ENCODE peak calls at places on chromosome 18, in six cellular contexts. X, U, Y, F, O and V are unnamed samples.

GRCh38 chr18:10400534-10400933 is 53.9 kb upstream of the APCDD1 start:
- DNase-seq in U (no peak), O (no peak), Y (no peak), F (no peak), X (no peak), V (no peak)

GRCh38 chr18:6928359-6928758 is 189.2 kb downstream of the LAMA1 start:
- DNase-seq in Y (no peak), O (no peak), U (no peak), F (no peak), X (no peak), V (no peak)

GRCh38 chr18:10062292-10062940 is 148.6 kb downstream of the VAPA start:
- DNase-seq in X (no peak), O (no peak), U (no peak), Y (no peak), F (no peak), V (no peak)

GRCh38 chr18:78082776-78083175 is 833.1 kb downstream of the GALR1 start:
- DNase-seq in O (no peak), U (no peak), Y (no peak), X (no peak), F (no peak), V (no peak)

GRCh38 chr18:45255142-45255890 is 360.0 kb upstream of the SLC14A2 start:
- DNase-seq in X (no peak), O (no peak), F (no peak), U (no peak), Y (no peak), V (no peak)

GRCh38 chr18:70386582-70386981 is 97.7 kb downstream of the SOCS6 start:
- DNase-seq in Y (no peak), U (no peak), O (no peak), F (no peak), X (no peak), V (no peak)

GRCh38 chr18:48184118-48184517 is 225.1 kb downstream of the ZBTB7C start:
- DNase-seq in U (no peak), Y (no peak), X (no peak), F (no peak), O (no peak), V (no peak)

GRCh38 chr18:72544092-72544886 is at the start of gene CBLN2:
- DNase-seq in O (no peak), F (peak; percentile 76), U (peak; percentile 23), X (no peak), Y (peak; percentile 23), V (peak; percentile 68)

GRCh38 chr18:26405190-26405781 is 143.1 kb downstream of the KCTD1 start:
- DNase-seq in X (no peak), Y (no peak), O (no peak), F (peak; percentile 37), U (peak; percentile 30), V (peak; percentile 42)

GRCh38 chr18:69291755-69292154 is 108.9 kb upstream of the DOK6 start:
- DNase-seq in X (no peak), U (no peak), O (no peak), F (no peak), Y (no peak), V (no peak)

GRCh38 chr18:59464521-59464920 is 105.5 kb upstream of the LMAN1 start:
- DNase-seq in Y (no peak), F (no peak), X (no peak), U (no peak), O (no peak), V (no peak)

GRCh38 chr18:28408528-28408927 is 231.6 kb upstream of the CDH2 start:
- DNase-seq in X (no peak), Y (no peak), U (no peak), O (no peak), F (no peak), V (no peak)

GRCh38 chr18:79770826-79771225 is 26.9 kb upstream of the KCNG2 start:
- DNase-seq in Y (no peak), X (no peak), U (no peak), F (no peak), O (no peak), V (no peak)

GRCh38 chr18:42045346-42045745 is 90.3 kb downstream of the PIK3C3 start:
- DNase-seq in X (no peak), U (peak; percentile 13), F (no peak), Y (no peak), O (no peak), V (no peak)

GRCh38 chr18:37717656-37718055 is 152.1 kb upstream of the CELF4 start:
- DNase-seq in O (no peak), U (no peak), Y (no peak), X (no peak), F (no peak), V (no peak)

GRCh38 chr18:77177009-77177408 is 44.4 kb upstream of the MBP start:
- DNase-seq in O (no peak), U (no peak), X (no peak), Y (no peak), F (no peak), V (no peak)

GRCh38 chr18:9719421-9719981 is 11.4 kb downstream of the RAB31 start:
- DNase-seq in U (no peak), O (no peak), Y (no peak), X (no peak), F (no peak), V (no peak)

GRCh38 chr18:64202229-64202835 is 53.4 kb upstream of the LINC00305 start:
- DNase-seq in O (peak; percentile 12), F (no peak), U (no peak), X (no peak), Y (no peak), V (no peak)

GRCh38 chr18:23994361-23994902 is 20.1 kb upstream of the TTC39C start:
- DNase-seq in X (no peak), U (peak; percentile 52), O (no peak), F (no peak), Y (no peak), V (no peak)

GRCh38 chr18:44852818-44853217 is 172.1 kb downstream of the SETBP1 start:
- DNase-seq in Y (no peak), O (no peak), X (no peak), F (no peak), U (no peak), V (no peak)

DNA sequence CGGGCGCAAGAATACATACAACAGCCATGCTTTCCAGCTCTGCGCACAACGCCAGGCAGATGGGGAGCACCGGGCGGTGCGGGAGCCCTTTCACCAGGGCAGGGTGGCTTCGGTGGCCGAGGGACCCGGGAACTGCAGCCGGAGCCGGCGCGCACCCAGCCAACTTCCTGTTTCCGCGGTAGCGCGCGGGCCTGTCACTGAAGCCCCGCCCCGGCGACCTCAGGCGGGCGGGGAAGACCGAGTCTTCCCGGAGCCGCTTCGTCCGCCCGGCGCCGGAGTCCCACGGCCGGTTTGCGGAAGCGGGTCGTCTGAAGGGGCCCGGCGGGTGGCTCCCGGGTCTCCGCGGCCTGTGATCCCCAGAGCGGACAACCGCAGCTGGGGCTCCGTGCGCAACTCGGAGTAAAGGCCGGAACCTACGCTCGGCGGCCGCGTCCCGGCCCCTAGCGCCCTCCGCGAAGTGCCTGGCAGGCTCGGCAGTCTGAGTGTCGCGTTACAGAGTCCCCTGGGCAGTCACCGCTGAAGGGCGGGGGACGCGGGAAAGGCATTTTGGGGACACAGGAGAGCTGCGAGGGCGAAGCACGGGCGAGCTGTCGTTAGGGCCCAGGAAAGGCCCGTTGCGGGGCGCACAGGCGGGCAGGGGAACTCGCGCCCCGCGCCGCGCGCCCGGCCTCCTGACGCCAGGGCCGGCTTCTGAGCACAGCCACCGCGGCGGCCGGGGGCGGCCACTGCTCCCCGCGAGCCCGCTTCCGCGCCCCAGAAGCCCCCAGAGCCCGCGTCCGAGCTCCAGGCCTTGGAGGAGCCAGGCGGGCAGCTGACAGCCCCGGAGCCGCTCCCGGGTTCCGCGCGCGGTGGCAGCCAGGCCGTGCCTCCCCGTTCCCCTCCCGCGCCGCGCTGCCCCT is at the start of gene MPPE1:
- DNase-seq in O (peak; percentile 38), Y (peak; percentile 87), F (peak; percentile 91), X (peak; percentile 60), U (peak; percentile 73), V (peak; percentile 84)
- TF ChIP-seq POLR2A in O (peak; percentile 88), Y (peak; percentile 93), F (peak; percentile 79), X (no peak), U (peak; percentile 78), V (peak; percentile 83)

GRCh38 chr18:62523631-62524442 is 1.0 kb downstream of the ZCCHC2 start:
- DNase-seq in O (no peak), Y (peak; percentile 25), U (no peak), X (no peak), F (no peak), V (peak; percentile 18)
- TF ChIP-seq POLR2AphosphoS5 in O (no peak), Y (no peak), U (no peak), X (no peak), F (no peak), V (no peak)

GRCh38 chr18:53792762-53793161 is 431.7 kb downstream of the MBD2 start:
- DNase-seq in Y (no peak), X (no peak), U (no peak), O (no peak), F (no peak), V (no peak)

GRCh38 chr18:53789376-53790247 is 434.9 kb downstream of the MBD2 start:
- DNase-seq in X (no peak), O (no peak), U (no peak), F (no peak), Y (no peak), V (no peak)

GRCh38 chr18:53795610-53796009 is 428.9 kb downstream of the MBD2 start:
- DNase-seq in F (no peak), X (no peak), U (no peak), O (no peak), Y (no peak), V (no peak)

GRCh38 chr18:53795061-53795460 is 429.4 kb downstream of the MBD2 start:
- DNase-seq in O (no peak), X (no peak), F (no peak), Y (no peak), U (no peak), V (no peak)

DNA sequence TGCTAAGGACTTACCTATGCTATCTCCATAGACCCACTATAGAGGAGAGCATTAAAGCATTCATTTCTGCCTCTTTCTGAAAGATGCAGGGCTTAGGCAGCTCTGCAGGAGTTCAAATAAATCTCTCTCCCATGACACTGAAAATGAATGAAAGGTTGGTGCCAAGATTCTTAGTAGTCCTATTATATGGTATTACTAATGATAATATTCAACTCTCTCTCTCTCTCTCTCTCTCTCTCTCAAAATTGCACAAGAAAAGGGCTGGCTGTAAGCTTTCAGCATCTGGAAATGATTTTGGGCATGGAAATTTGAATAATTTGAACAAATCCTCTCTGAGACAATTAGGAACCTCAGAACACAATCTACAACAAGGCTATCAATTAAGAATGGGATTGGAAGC is 433.7 kb downstream of the MBD2 start:
- DNase-seq in F (no peak), O (no peak), Y (no peak), U (no peak), X (no peak), V (no peak)
- TF ChIP-seq TAF1 in F (no peak), O (no peak), Y (no peak), U (no peak), X (no peak), V (no peak)

DNA sequence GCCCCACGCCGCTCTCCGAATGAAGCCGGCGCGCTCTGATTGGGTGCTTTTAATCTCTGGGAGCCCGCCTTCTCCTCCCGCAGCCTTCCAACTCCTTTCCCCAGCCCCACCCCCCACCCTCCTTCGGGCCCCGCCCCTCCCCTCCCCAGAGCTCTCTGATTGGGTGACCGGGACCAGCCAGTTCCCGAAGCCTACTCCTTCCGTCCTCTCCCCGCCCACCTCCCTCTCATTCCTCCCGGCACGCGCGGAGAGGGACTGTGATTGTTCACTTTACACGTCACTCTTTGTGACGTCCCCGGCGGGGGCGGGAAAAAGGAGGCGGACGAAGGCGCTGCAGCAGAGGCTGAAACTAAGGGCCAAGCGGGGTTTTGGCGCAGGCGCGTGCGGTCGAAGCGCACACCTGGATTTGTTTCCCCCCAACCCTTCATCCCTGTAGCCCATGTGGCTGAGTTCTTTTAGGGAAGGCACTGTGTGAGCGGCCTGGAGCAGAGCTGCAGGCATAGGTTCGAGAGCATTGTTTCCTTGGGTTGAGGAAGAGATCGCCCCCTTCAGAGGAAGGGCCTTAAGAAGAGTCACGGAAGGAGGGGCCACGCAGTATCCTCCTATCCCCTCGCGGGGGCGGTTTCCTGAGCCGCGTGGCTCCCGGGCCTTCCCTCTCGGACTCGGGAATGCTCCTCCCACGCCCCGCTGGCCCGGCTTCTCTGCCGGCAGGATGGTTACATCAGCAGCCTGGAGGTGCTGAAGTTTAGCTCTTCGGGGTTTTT is at the start of gene MEX3C:
- DNase-seq in U (peak; percentile 97), F (peak; percentile 77), X (peak; percentile 98), O (peak; percentile 95), Y (peak; percentile 90), V (peak; percentile 77)
- TF ChIP-seq POLR2A in U (peak; percentile 91), F (peak; percentile 68), X (peak; percentile 91), O (peak; percentile 77), Y (peak; percentile 86), V (peak; percentile 75)